ENCODE peak calls at places on chromosome 7, in six cellular contexts. Y, A, T, X, E and C are unnamed samples.
A peak's percentile ranks its signal among the peaks of the same experiment; 100 is the strongest.

GRCh38 chr7:18497800-18498199 is 2.3 kb downstream of the HDAC9 start:
- DNase-seq in Y (no peak), A (no peak), T (no peak), X (no peak), E (no peak), C (no peak)

GRCh38 chr7:135789956-135790355 is 41.3 kb upstream of the FAM180A start:
- DNase-seq in Y (no peak), A (no peak), T (no peak), X (no peak), E (no peak), C (no peak)

GRCh38 chr7:35982600-35982999 is 170.5 kb upstream of the EEPD1 start:
- DNase-seq in Y (no peak), A (no peak), T (no peak), X (no peak), E (no peak), C (no peak)

GRCh38 chr7:138079137-138079536 is 2.9 kb downstream of the AKR1D1 start:
- DNase-seq in Y (no peak), A (no peak), T (no peak), X (no peak), E (no peak), C (no peak)

GRCh38 chr7:149863500-149863899 is 10.3 kb upstream of the ATP6V0E2 start:
- DNase-seq in Y (no peak), A (no peak), T (no peak), X (no peak), E (no peak), C (no peak)

GRCh38 chr7:38306136-38306535 is 32.7 kb upstream of the TARP start:
- DNase-seq in Y (no peak), A (no peak), T (peak; percentile 19), X (no peak), E (no peak), C (no peak)

GRCh38 chr7:1691601-1692499 is 21.8 kb downstream of the ELFN1 start:
- DNase-seq in Y (peak; percentile 63), A (peak; percentile 9), T (no peak), X (no peak), E (peak; percentile 66), C (no peak)

GRCh38 chr7:35485436-35485835 is 209.5 kb downstream of the HERPUD2 start:
- DNase-seq in Y (no peak), A (no peak), T (no peak), X (no peak), E (no peak), C (no peak)

GRCh38 chr7:73668103-73668937 is 689 bp downstream of the VPS37D start:
- DNase-seq in Y (no peak), A (no peak), T (no peak), X (no peak), E (peak; percentile 21), C (peak; percentile 83)

GRCh38 chr7:116843373-116843772 is 19.0 kb upstream of the CAPZA2 start:
- DNase-seq in Y (no peak), A (no peak), T (no peak), X (no peak), E (no peak), C (no peak)

GRCh38 chr7:41010418-41010817 is 692.5 kb downstream of the INHBA start:
- DNase-seq in Y (no peak), A (no peak), T (no peak), X (no peak), E (no peak), C (peak; percentile 10)